ENCODE peak calls at places on chromosome 21, in four cellular contexts. F is kidney glomerular epithelial cell, I is germinal center, K is fibroblast of pulmonary artery. U is an unnamed sample.

GRCh38 chr21:38495242-38495641 is 3.0 kb downstream of the ERG start:
- DNase-seq in F (no peak), I (no peak), K (no peak), U (no peak)

GRCh38 chr21:42360317-42360716 is 6.0 kb downstream of the TFF1 start:
- DNase-seq in F (no peak), I (no peak), K (no peak), U (no peak)

GRCh38 chr21:28069446-28069845 is 923.2 kb downstream of the LTN1 start:
- DNase-seq in F (peak), I (no peak), K (peak), U (no peak)

GRCh38 chr21:45850181-45850580 is 131.4 kb upstream of the COL6A1 start:
- DNase-seq in F (no peak), I (no peak), K (no peak), U (no peak)

GRCh38 chr21:45326169-45326833 is 38.6 kb upstream of the POFUT2 start:
- DNase-seq in F (no peak), I (no peak), K (peak), U (no peak)

GRCh38 chr21:46362946-46363345 is 39.0 kb downstream of the PCNT start:
- DNase-seq in F (no peak), I (no peak), K (no peak), U (no peak)

GRCh38 chr21:33199516-33200217 is 30.1 kb upstream of the IFNAR2 start:
- DNase-seq in F (peak), I (peak), K (peak), U (peak)

GRCh38 chr21:26098758-26099157 is 71.8 kb downstream of the APP start:
- DNase-seq in F (peak), I (no peak), K (no peak), U (no peak)

GRCh38 chr21:32772281-32773047 is 909 bp upstream of the PAXBP1 start:
- DNase-seq in F (no peak), I (peak), K (peak), U (peak)

GRCh38 chr21:43737158-43737950 is 18.4 kb downstream of the PDXK start:
- DNase-seq in F (peak), I (no peak), K (no peak), U (no peak)

GRCh38 chr21:31647650-31648049 is 11.8 kb upstream of the SOD1 start:
- DNase-seq in F (no peak), I (peak), K (no peak), U (no peak)

GRCh38 chr21:41068411-41069304 is 99.3 kb upstream of the BACE2 start:
- DNase-seq in F (peak), I (peak), K (peak), U (peak)

GRCh38 chr21:42233067-42233981 is 14.4 kb downstream of the ABCG1 start:
- DNase-seq in F (peak), I (peak), K (peak), U (no peak)

GRCh38 chr21:26077523-26077922 is 93.0 kb downstream of the APP start:
- DNase-seq in F (no peak), I (no peak), K (peak), U (no peak)

GRCh38 chr21:31293986-31294385 is 50.1 kb downstream of the TIAM1 start:
- DNase-seq in F (peak), I (no peak), K (peak), U (no peak)

GRCh38 chr21:46035809-46036695 is 54.5 kb downstream of the COL6A1 start:
- DNase-seq in F (no peak), I (no peak), K (peak), U (no peak)

GRCh38 chr21:21096956-21097355 is 98.7 kb downstream of the NCAM2 start:
- DNase-seq in F (no peak), I (no peak), K (no peak), U (no peak)

GRCh38 chr21:27734146-27734545 is 767.3 kb upstream of the ADAMTS5 start:
- DNase-seq in F (no peak), I (no peak), K (peak), U (no peak)

GRCh38 chr21:41664881-41665765 is 101.7 kb downstream of the RIPK4 start:
- DNase-seq in F (no peak), I (no peak), K (peak), U (no peak)

GRCh38 chr21:37787456-37787855 is 128.8 kb downstream of the KCNJ6 start:
- DNase-seq in F (peak), I (no peak), K (peak), U (no peak)

GRCh38 chr21:25733859-25734653 is 648 bp downstream of the ATP5PF start:
- DNase-seq in F (peak), I (no peak), K (peak), U (no peak)

GRCh38 chr21:42574234-42575027 is 60.8 kb downstream of the SLC37A1 start:
- DNase-seq in F (no peak), I (no peak), K (peak), U (no peak)

GRCh38 chr21:25561668-25562641 is 45.3 kb downstream of the MRPL39 start:
- DNase-seq in F (peak), I (peak), K (peak), U (peak)

GRCh38 chr21:16942703-16943102 is 570.1 kb upstream of the CXADR start:
- DNase-seq in F (peak), I (no peak), K (peak), U (no peak)

GRCh38 chr21:41765393-41765950 is 1.4 kb downstream of the RIPK4 start:
- DNase-seq in F (no peak), I (no peak), K (no peak), U (no peak)

GRCh38 chr21:35749904-35750303 is 310.4 kb downstream of the SETD4 start:
- DNase-seq in F (no peak), I (no peak), K (no peak), U (no peak)

GRCh38 chr21:43658769-43659135 is 536 bp downstream of the HSF2BP start:
- DNase-seq in F (no peak), I (no peak), K (no peak), U (no peak)

GRCh38 chr21:16418663-16419062 is 688.9 kb downstream of the USP25 start:
- DNase-seq in F (no peak), I (no peak), K (no peak), U (no peak)

GRCh38 chr21:42223826-42224575 is 5.1 kb downstream of the ABCG1 start:
- DNase-seq in F (no peak), I (no peak), K (no peak), U (no peak)

GRCh38 chr21:37532868-37533780 is 166.6 kb downstream of the DYRK1A start:
- DNase-seq in F (no peak), I (no peak), K (peak), U (no peak)